ENCODE peak calls at places on chromosomes 7 and 10, in five cellular contexts. H, S, Q, U and C are unnamed samples.

GRCh38 chr7:30984359-30985107 is 20.8 kb downstream of the GHRHR start:
- DNase-seq in U (peak), H (no peak), Q (no peak), S (peak), C (no peak)

GRCh38 chr7:92767427-92767826 is 68.9 kb downstream of the CDK6 start:
- DNase-seq in H (no peak), U (no peak), Q (no peak), S (peak), C (no peak)

GRCh38 chr7:32062150-32062549 is 8.1 kb downstream of the PDE1C start:
- DNase-seq in Q (no peak), H (no peak), U (no peak), S (peak), C (peak)

GRCh38 chr10:104076743-104077160 is 8.9 kb downstream of the COL17A1 start:
- DNase-seq in S (peak), H (no peak), U (peak), Q (no peak), C (no peak)

GRCh38 chr10:48551796-48552591 is 52.9 kb downstream of the ARHGAP22 start:
- DNase-seq in H (peak), U (no peak), S (peak), Q (no peak), C (peak)

GRCh38 chr10:70740441-70741288 is 44.5 kb downstream of the TBATA start:
- DNase-seq in H (no peak), Q (no peak), U (no peak), S (no peak), C (no peak)

GRCh38 chr10:79246606-79247275 is 100.5 kb upstream of the PPIF start:
- DNase-seq in H (no peak), U (no peak), S (no peak), Q (no peak), C (no peak)

GRCh38 chr10:49286686-49287085 is 12.3 kb upstream of the C10orf71 start:
- DNase-seq in S (no peak), U (no peak), Q (no peak), H (no peak), C (no peak)

GRCh38 chr10:8158439-8159071 is 104.1 kb downstream of the GATA3 start:
- DNase-seq in S (no peak), U (no peak), H (no peak), Q (no peak), C (no peak)

GRCh38 chr10:123009105-123009805 is 449 bp downstream of the ACADSB start:
- DNase-seq in U (no peak), S (peak), H (no peak), Q (no peak), C (peak)

GRCh38 chr7:34841326-34841725 is 183.3 kb downstream of the NPSR1 start:
- DNase-seq in Q (no peak), U (no peak), S (no peak), H (no peak), C (no peak)

GRCh38 chr7:78095549-78095948 is 297.0 kb downstream of the PHTF2 start:
- DNase-seq in S (no peak), H (no peak), U (no peak), Q (no peak), C (no peak)

GRCh38 chr10:125982256-125982948 is 86.0 kb downstream of the FANK1 start:
- DNase-seq in U (peak), Q (peak), S (peak), H (peak), C (peak)

GRCh38 chr7:101747058-101747617 is 70.3 kb upstream of the CUX1 start:
- DNase-seq in H (no peak), Q (no peak), U (no peak), S (no peak), C (no peak)

GRCh38 chr10:78035437-78035836 is 1.8 kb downstream of the RPS24 start:
- DNase-seq in Q (no peak), H (no peak), S (peak), U (no peak), C (no peak)